ENCODE peak calls at places on chromosomes 11 and 22, in five cellular contexts. One of them, this sample, is unnamed.

GRCh38 chr22:19679476-19680099 is 34.7 kb upstream of the SEPTIN5 start:
- DNase-seq in posterior cingulate gyrus: no peak
- DNase-seq in esophagus squamous epithelium: no peak
- DNase-seq in lung microvascular endothelial cell: peak
- DNase-seq in amniotic stem cell: no peak
- DNase-seq in this sample: peak

GRCh38 chr11:130049260-130049659 is 20.4 kb upstream of the APLP2 start:
- DNase-seq in posterior cingulate gyrus: no peak
- DNase-seq in esophagus squamous epithelium: no peak
- DNase-seq in lung microvascular endothelial cell: no peak
- DNase-seq in amniotic stem cell: no peak
- DNase-seq in this sample: no peak

GRCh38 chr11:74123008-74123448 is 47.8 kb downstream of the C2CD3 start:
- DNase-seq in posterior cingulate gyrus: no peak
- DNase-seq in esophagus squamous epithelium: no peak
- DNase-seq in lung microvascular endothelial cell: no peak
- DNase-seq in amniotic stem cell: no peak
- DNase-seq in this sample: no peak

GRCh38 chr11:66112640-66113098 is 42.6 kb downstream of the PACS1 start:
- DNase-seq in posterior cingulate gyrus: no peak
- DNase-seq in esophagus squamous epithelium: no peak
- DNase-seq in lung microvascular endothelial cell: peak
- DNase-seq in amniotic stem cell: peak
- DNase-seq in this sample: no peak

GRCh38 chr11:69300124-69301032 is 6.4 kb downstream of the MYEOV start:
- DNase-seq in posterior cingulate gyrus: no peak
- DNase-seq in esophagus squamous epithelium: no peak
- DNase-seq in lung microvascular endothelial cell: peak
- DNase-seq in amniotic stem cell: no peak
- DNase-seq in this sample: no peak

GRCh38 chr22:23495614-23496444 is 84.3 kb downstream of the IGLL1 start:
- DNase-seq in posterior cingulate gyrus: no peak
- DNase-seq in esophagus squamous epithelium: no peak
- DNase-seq in lung microvascular endothelial cell: no peak
- DNase-seq in amniotic stem cell: no peak
- DNase-seq in this sample: no peak

GRCh38 chr11:8205566-8205965 is 36.7 kb upstream of the RIC3 start:
- DNase-seq in posterior cingulate gyrus: no peak
- DNase-seq in esophagus squamous epithelium: no peak
- DNase-seq in lung microvascular endothelial cell: no peak
- DNase-seq in amniotic stem cell: no peak
- DNase-seq in this sample: no peak

GRCh38 chr11:119309411-119309810 is 7.5 kb downstream of the MCAM start:
- DNase-seq in posterior cingulate gyrus: no peak
- DNase-seq in esophagus squamous epithelium: no peak
- DNase-seq in lung microvascular endothelial cell: no peak
- DNase-seq in amniotic stem cell: no peak
- DNase-seq in this sample: no peak

GRCh38 chr11:66142370-66143263 is 72.5 kb downstream of the PACS1 start:
- DNase-seq in posterior cingulate gyrus: no peak
- DNase-seq in esophagus squamous epithelium: no peak
- DNase-seq in lung microvascular endothelial cell: no peak
- DNase-seq in amniotic stem cell: no peak
- DNase-seq in this sample: no peak

GRCh38 chr11:78299000-78299712 is 110.4 kb downstream of the USP35 start:
- DNase-seq in posterior cingulate gyrus: no peak
- DNase-seq in esophagus squamous epithelium: no peak
- DNase-seq in lung microvascular endothelial cell: no peak
- DNase-seq in amniotic stem cell: no peak
- DNase-seq in this sample: no peak

GRCh38 chr11:1805525-1805924 is 29.3 kb upstream of the SYT8 start:
- DNase-seq in posterior cingulate gyrus: no peak
- DNase-seq in esophagus squamous epithelium: no peak
- DNase-seq in lung microvascular endothelial cell: no peak
- DNase-seq in amniotic stem cell: no peak
- DNase-seq in this sample: no peak

GRCh38 chr11:66417000-66417399 is 3.8 kb upstream of the NPAS4 start:
- DNase-seq in posterior cingulate gyrus: peak
- DNase-seq in esophagus squamous epithelium: no peak
- DNase-seq in lung microvascular endothelial cell: no peak
- DNase-seq in amniotic stem cell: no peak
- DNase-seq in this sample: no peak

GRCh38 chr11:2086239-2087040 is 52.7 kb downstream of the IGF2 start:
- DNase-seq in posterior cingulate gyrus: peak
- DNase-seq in esophagus squamous epithelium: no peak
- DNase-seq in lung microvascular endothelial cell: no peak
- DNase-seq in amniotic stem cell: no peak
- DNase-seq in this sample: no peak

GRCh38 chr11:56670984-56671383 is 7.5 kb downstream of the OR5AR1 start:
- DNase-seq in posterior cingulate gyrus: no peak
- DNase-seq in esophagus squamous epithelium: no peak
- DNase-seq in lung microvascular endothelial cell: no peak
- DNase-seq in amniotic stem cell: no peak
- DNase-seq in this sample: no peak

GRCh38 chr11:88421530-88421929 is 84.0 kb upstream of the CTSC start:
- DNase-seq in posterior cingulate gyrus: no peak
- DNase-seq in esophagus squamous epithelium: no peak
- DNase-seq in lung microvascular endothelial cell: no peak
- DNase-seq in amniotic stem cell: no peak
- DNase-seq in this sample: peak

This sample was measured in ELF-1.